ENCODE peak calls at places on chromosomes 11 and 22, in seven cellular contexts. W is cardiac muscle cell; K is CD4-positive, alpha-beta memory T cell; Q is IMR-90; C is effector memory CD4-positive, alpha-beta T cell; Z is thyroid gland; O is body of pancreas. H is an unnamed sample. For H3K27me3 and H3K4me1, the result is how much of the 10 kb centered on the place peaks cover.

GRCh38 chr11:12810497-12810896 is 136.3 kb downstream of the TEAD1 start:
- DNase-seq in W (peak), O (no peak), C (no peak), Z (no peak), K (no peak), Q (peak), H (no peak)

GRCh38 chr11:46649180-46649738 is 31.9 kb downstream of the ATG13 start:
- DNase-seq in W (peak), Z (peak), O (peak), K (no peak), C (no peak), Q (peak), H (no peak)

GRCh38 chr11:47881145-47881544 is 33.0 kb upstream of the NUP160 start:
- DNase-seq in K (no peak), W (peak), C (no peak), Q (no peak), Z (no peak), O (peak), H (no peak)

GRCh38 chr22:30892731-30893221 is 75.8 kb downstream of the MORC2 start:
- DNase-seq in O (no peak), W (no peak), Z (no peak), Q (no peak), K (no peak), C (no peak), H (no peak)

GRCh38 chr11:1479678-1480118 is 6.9 kb downstream of the MOB2 start:
- DNase-seq in K (no peak), O (no peak), Z (no peak), W (no peak), C (no peak), Q (no peak), H (peak)

GRCh38 chr11:14362613-14363012 is 3.6 kb upstream of the RRAS2 start:
- DNase-seq in C (no peak), O (no peak), Q (no peak), K (no peak), W (no peak), Z (no peak), H (no peak)

GRCh38 chr11:123580137-123580536 is 74.3 kb downstream of the SCN3B start:
- DNase-seq in Z (no peak), Q (no peak), C (no peak), K (no peak), O (no peak), W (no peak), H (no peak)

GRCh38 chr11:133306019-133306418 is 226.3 kb downstream of the OPCML start:
- DNase-seq in Z (no peak), W (no peak), O (no peak), Q (no peak), K (no peak), C (no peak), H (no peak)

GRCh38 chr11:128942807-128943430 is at the start of gene TP53AIP1:
- DNase-seq in Z (no peak), C (no peak), O (no peak), W (no peak), K (no peak), Q (no peak), H (no peak)

GRCh38 chr11:96412761-96413381 is 23.1 kb downstream of the JRKL start:
- DNase-seq in Q (no peak), W (no peak), K (no peak), O (no peak), C (no peak), Z (peak), H (no peak)

GRCh38 chr11:86249307-86250098 is 5.0 kb downstream of the EED start:
- DNase-seq in K (no peak), Q (no peak), Z (no peak), O (no peak), C (no peak), W (no peak), H (no peak)

GRCh38 chr22:43829448-43829821 is 17.3 kb upstream of the EFCAB6 start:
- DNase-seq in W (no peak), Z (no peak), C (no peak), Q (peak), O (no peak), K (no peak), H (peak)

GRCh38 chr22:43994416-43994815 is 29.7 kb upstream of the PARVB start:
- DNase-seq in O (no peak), C (no peak), Z (no peak), W (no peak), K (no peak), Q (no peak), H (no peak)

GRCh38 chr11:96096360-96096759 is 172.5 kb upstream of the MTMR2 start:
- DNase-seq in K (no peak), C (no peak), Q (no peak), W (no peak), Z (peak), O (no peak), H (no peak)

GRCh38 chr11:57779275-57779674 is 17.7 kb downstream of the CTNND1 start:
- DNase-seq in Z (peak), Q (peak), W (peak), O (peak), C (no peak), K (no peak), H (no peak)

GRCh38 chr11:57761301-57762234 is at the start of gene CTNND1:
- DNase-seq in C (no peak), K (no peak), W (peak), Z (peak), O (peak), Q (peak), H (peak)

GRCh38 chr11:103987631-103988594 is 48.5 kb upstream of the DDI1 start:
- DNase-seq in W (peak), Q (peak), Z (no peak), C (no peak), K (no peak), O (no peak), H (no peak)

GRCh38 chr11:94002226-94002625 is 18.9 kb upstream of the HEPHL1 start:
- DNase-seq in K (no peak), Q (peak), W (no peak), Z (no peak), C (no peak), O (no peak), H (no peak)

GRCh38 chr11:64580387-64580786 is 10.6 kb upstream of the SLC22A12 start:
- DNase-seq in Q (no peak), O (no peak), W (peak), Z (no peak), C (no peak), K (no peak), H (no peak)

GRCh38 chr11:44301856-44302231 is 8.1 kb downstream of the ALX4 start:
- DNase-seq in K (no peak), Z (no peak), W (peak), Q (no peak), O (no peak), C (no peak), H (no peak)

GRCh38 chr11:69008774-69009440 is 4.1 kb downstream of the MRGPRF start:
- DNase-seq in Q (peak), W (peak), C (no peak), K (no peak), O (peak), Z (peak), H (peak)

GRCh38 chr11:123719452-123719851 is 22.0 kb downstream of the ZNF202 start:
- DNase-seq in Z (no peak), Q (peak), O (no peak), W (no peak), C (no peak), K (no peak), H (no peak)

GRCh38 chr11:36743039-36743438 is 145.0 kb upstream of the RAG2 start:
- DNase-seq in K (no peak), O (no peak), Q (no peak), Z (no peak), C (no peak), W (no peak), H (no peak)

GRCh38 chr11:69086152-69086551 is 37.4 kb downstream of the TPCN2 start:
- DNase-seq in W (no peak), Q (no peak), K (no peak), Z (no peak), O (no peak), C (no peak), H (no peak)

GRCh38 chr11:16408619-16409018 is 52.3 kb upstream of the SOX6 start:
- DNase-seq in O (no peak), Z (no peak), C (no peak), Q (no peak), K (no peak), W (no peak), H (no peak)

GRCh38 chr11:128453444-128454336 is 133.7 kb downstream of the ETS1 start:
- DNase-seq in Z (peak), O (peak), Q (peak), W (peak), C (no peak), K (no peak), H (no peak)

GRCh38 chr22:30404307-30404706 is 7.5 kb downstream of the SEC14L2 start:
- DNase-seq in W (no peak), O (no peak), Q (no peak), Z (no peak), K (no peak), C (no peak), H (no peak)

GRCh38 chr11:130601141-130601540 is 152.7 kb downstream of the ADAMTS15 start:
- DNase-seq in K (no peak), Q (peak), O (peak), Z (peak), C (no peak), W (peak), H (no peak)

GRCh38 chr11:3655548-3655947 is 10.6 kb downstream of the ART1 start:
- DNase-seq in O (no peak), C (no peak), K (no peak), Z (no peak), Q (no peak), W (no peak), H (no peak)

GRCh38 chr22:37747090-37747714 is 50.4 kb downstream of the TRIOBP start:
- DNase-seq in K (no peak), W (peak), Z (peak), O (no peak), Q (peak), C (no peak), H (no peak)

GRCh38 chr11:78417888-78418583 is 416 bp upstream of the GAB2 start:
- DNase-seq in Q (peak), K (peak), W (peak), C (peak), O (peak), Z (peak), H (peak)

GRCh38 chr11:11085580-11085979 is 227.7 kb upstream of the ZBED5 start:
- DNase-seq in Q (no peak), O (no peak), C (no peak), K (no peak), Z (no peak), W (no peak), H (no peak)

GRCh38 chr22:36546092-36546804 is 17.3 kb upstream of the EIF3D start:
- DNase-seq in C (no peak), K (no peak), Z (peak), W (peak), O (peak), Q (peak), H (peak)

GRCh38 chr22:36538529-36538928 is 9.6 kb upstream of the EIF3D start:
- DNase-seq in W (no peak), C (no peak), O (no peak), K (no peak), Q (no peak), Z (no peak), H (no peak)

GRCh38 chr22:36540867-36541642 is 12.1 kb upstream of the EIF3D start:
- DNase-seq in W (no peak), C (no peak), O (no peak), Q (no peak), K (no peak), Z (no peak), H (no peak)

GRCh38 chr22:36544107-36544620 is 15.2 kb upstream of the EIF3D start:
- DNase-seq in W (peak), C (no peak), K (no peak), Z (no peak), Q (peak), O (no peak), H (no peak)

GRCh38 chr22:36541831-36542391 is 12.9 kb upstream of the EIF3D start:
- DNase-seq in O (no peak), Q (peak), W (peak), Z (no peak), C (no peak), K (no peak), H (peak)
- H3K27me3 ChIP-seq in O (under half), Q (under half), W (under half), Z (under half), C (under half), K (under half), H (under half)

GRCh38 chr11:6742260-6742659 is 29.5 kb downstream of the OR2AG2 start:
- DNase-seq in Q (no peak), C (no peak), Z (no peak), K (no peak), O (no peak), W (no peak), H (no peak)
- H3K4me3 ChIP-seq in Q (no peak), C (peak), Z (no peak), K (peak), O (no peak), W (no peak), H (no peak)

GRCh38 chr22:25403284-25403606 is 161.2 kb upstream of the GRK3 start:
- DNase-seq in W (no peak), C (no peak), Q (peak), O (no peak), Z (no peak), K (no peak), H (no peak)

GRCh38 chr22:25404556-25404922 is 159.9 kb upstream of the GRK3 start:
- DNase-seq in O (no peak), Q (no peak), C (no peak), W (no peak), Z (no peak), K (no peak), H (peak)

GRCh38 chr22:25403752-25404471 is 160.6 kb upstream of the GRK3 start:
- DNase-seq in C (no peak), Q (peak), K (no peak), O (no peak), W (no peak), Z (peak), H (peak)

GRCh38 chr22:25402160-25402500 is 162.3 kb upstream of the GRK3 start:
- DNase-seq in Q (no peak), C (no peak), W (no peak), O (no peak), K (no peak), Z (no peak), H (no peak)

GRCh38 chr22:25402501-25403283 is 161.8 kb upstream of the GRK3 start:
- DNase-seq in K (no peak), Z (peak), Q (peak), C (no peak), W (peak), O (peak), H (no peak)
- H3K4me1 ChIP-seq in K (under half), Z (half or more), Q (under half), C (under half), W (under half), O (under half), H (under half)

GRCh38 chr11:22338465-22338810 is 257 bp downstream of the SLC17A6 start:
- DNase-seq in C (no peak), Z (no peak), Q (no peak), K (no peak), W (no peak), O (no peak), H (no peak)
- H3K27me3 ChIP-seq in C (under half), Z (under half), Q (under half), K (under half), W (half or more), O (under half), H (under half)

GRCh38 chr11:118081241-118081958 is 4.5 kb downstream of the TMPRSS4 start:
- DNase-seq in Z (no peak), C (no peak), O (peak), W (no peak), Q (no peak), K (no peak), H (no peak)

GRCh38 chr11:118080296-118080695 is 3.4 kb downstream of the TMPRSS4 start:
- DNase-seq in Q (no peak), Z (no peak), O (no peak), W (no peak), C (no peak), K (no peak), H (no peak)

GRCh38 chr11:118078972-118079411 is 2.1 kb downstream of the TMPRSS4 start:
- DNase-seq in Q (no peak), O (no peak), Z (no peak), C (no peak), K (no peak), W (no peak), H (no peak)

GRCh38 chr11:118076754-118077281 is at the start of gene TMPRSS4:
- DNase-seq in K (no peak), W (no peak), Q (no peak), Z (peak), C (no peak), O (peak), H (no peak)

DNA sequence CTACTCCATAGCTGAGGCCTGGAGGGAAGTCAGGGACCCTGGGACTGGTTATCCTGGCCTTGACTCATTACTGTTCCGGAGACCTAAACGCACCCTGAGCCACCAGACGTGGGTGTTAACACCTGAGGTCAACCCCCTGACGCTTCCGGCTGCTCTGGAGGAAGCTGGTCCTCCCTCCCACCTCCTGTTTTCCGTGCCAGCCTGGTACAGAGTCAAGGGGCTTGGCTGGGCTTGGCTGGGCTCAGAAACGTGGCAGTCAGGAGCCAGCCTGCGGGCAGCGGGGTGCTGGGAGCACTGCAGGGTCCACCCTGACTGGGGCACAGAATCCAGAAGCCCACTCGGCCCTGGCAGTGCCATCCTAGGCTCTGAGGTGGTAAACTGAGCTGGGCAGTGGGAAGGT is 2.6 kb downstream of the TMPRSS4 start:
- DNase-seq in K (no peak), W (no peak), O (no peak), Z (no peak), Q (no peak), C (no peak), H (no peak)
- H3K4me3 ChIP-seq in K (no peak), W (no peak), O (no peak), Z (no peak), Q (no peak), C (no peak), H (no peak)

GRCh38 chr11:17552392-17553248 is 5.6 kb downstream of the OTOG start:
- DNase-seq in K (no peak), Q (peak), O (no peak), W (no peak), Z (no peak), C (no peak), H (no peak)

GRCh38 chr11:17552041-17552355 is 4.9 kb downstream of the OTOG start:
- DNase-seq in C (no peak), O (no peak), Z (no peak), Q (no peak), K (no peak), W (no peak), H (no peak)

GRCh38 chr11:17551347-17552040 is 4.4 kb downstream of the OTOG start:
- DNase-seq in W (no peak), Q (no peak), C (no peak), K (no peak), O (no peak), Z (no peak), H (no peak)

GRCh38 chr11:17548444-17548843 is 1.4 kb downstream of the OTOG start:
- DNase-seq in K (no peak), Z (no peak), O (no peak), Q (no peak), W (no peak), C (no peak), H (no peak)

GRCh38 chr11:17550455-17551346 is 3.6 kb downstream of the OTOG start:
- DNase-seq in C (no peak), O (no peak), K (no peak), Q (no peak), W (no peak), Z (no peak), H (no peak)
- H3K4me1 ChIP-seq in C (under half), O (under half), K (under half), Q (under half), W (under half), Z (under half), H (under half)

H was measured in BE2C.